ENCODE peak calls at places on chromosomes 7 and 10, in six cellular contexts. F is WTC11, T is AG09319, A is globus pallidus, Z is Kasumi-1, J is uterus. I is an unnamed sample.

GRCh38 chr7:35707422-35707821 is 12.5 kb upstream of the HERPUD2 start:
- DNase-seq in T (no peak), F (no peak), Z (no peak), J (no peak), A (no peak), I (no peak)

GRCh38 chr7:44990520-44991023 is 9.4 kb upstream of the CCM2 start:
- DNase-seq in J (no peak), F (no peak), T (no peak), Z (no peak), A (no peak), I (no peak)

GRCh38 chr7:82163586-82163985 is 280.0 kb downstream of the CACNA2D1 start:
- DNase-seq in Z (no peak), J (no peak), A (no peak), F (no peak), T (no peak), I (peak)

GRCh38 chr7:132424821-132425739 is 151.2 kb downstream of the PLXNA4 start:
- DNase-seq in T (no peak), F (peak), A (peak), J (no peak), Z (no peak), I (no peak)

GRCh38 chr10:124339951-124340760 is 78.6 kb downstream of the OAT start:
- DNase-seq in A (no peak), Z (no peak), J (no peak), F (no peak), T (peak), I (peak)

GRCh38 chr7:128914566-128915151 is 4.2 kb upstream of the KCP start:
- DNase-seq in J (no peak), F (no peak), T (no peak), Z (no peak), A (no peak), I (no peak)

GRCh38 chr10:120612756-120613155 is 155.7 kb downstream of the PLPP4 start:
- DNase-seq in T (no peak), J (no peak), A (no peak), F (no peak), Z (no peak), I (no peak)

GRCh38 chr7:96747413-96747940 is 37.8 kb upstream of the SEM1 start:
- DNase-seq in Z (no peak), F (no peak), A (no peak), T (no peak), J (no peak), I (no peak)

GRCh38 chr10:480928-481551 is 208.4 kb downstream of the DIP2C start:
- DNase-seq in T (no peak), Z (no peak), A (no peak), J (no peak), F (no peak), I (no peak)

GRCh38 chr7:43735802-43736603 is 6.7 kb upstream of the COA1 start:
- DNase-seq in J (no peak), F (no peak), Z (no peak), A (no peak), T (no peak), I (no peak)

GRCh38 chr7:127850195-127850594 is 181.0 kb downstream of the LRRC4 start:
- DNase-seq in Z (no peak), J (no peak), A (no peak), T (no peak), F (no peak), I (no peak)

GRCh38 chr7:102404005-102404861 is 8.1 kb downstream of the PRKRIP1 start:
- DNase-seq in J (no peak), F (peak), Z (peak), A (no peak), T (no peak), I (peak)